ENCODE peak calls at places on chromosome 19, in seven cellular contexts. L is Caco-2, O is brain microvascular endothelial cell, B is cardiac muscle cell, H is A549, U is AG10803, E is fibroblast of lung. Y is an unnamed sample.

GRCh38 chr19:34995551-34995950 is 4.6 kb upstream of the GRAMD1A start:
- DNase-seq in L (peak; percentile 40), U (no peak), O (no peak), B (no peak), H (no peak), E (no peak), Y (no peak)

GRCh38 chr19:13597625-13598024 is 91.3 kb upstream of the CACNA1A start:
- DNase-seq in O (peak; percentile 45), B (peak; percentile 83), L (peak; percentile 60), U (peak; percentile 74), E (peak; percentile 77), H (peak; percentile 71), Y (no peak)

GRCh38 chr19:51317968-51318367 is 6.5 kb downstream of the IGLON5 start:
- DNase-seq in O (no peak), L (no peak), B (no peak), E (no peak), H (no peak), U (no peak), Y (no peak)

GRCh38 chr19:30593358-30593757 is 221.2 kb downstream of the ZNF536 start:
- DNase-seq in O (no peak), E (no peak), H (no peak), L (no peak), U (peak; percentile 1), B (no peak), Y (no peak)

GRCh38 chr19:1009043-1009975 is 9.1 kb downstream of the GRIN3B start:
- DNase-seq in E (peak; percentile 92), U (no peak), B (peak; percentile 76), H (no peak), L (no peak), O (no peak), Y (no peak)

GRCh38 chr19:8251025-8251472 is 41.9 kb downstream of the CERS4 start:
- DNase-seq in B (peak; percentile 58), E (peak; percentile 47), U (peak; percentile 11), O (no peak), H (no peak), L (no peak), Y (peak; percentile 17)

GRCh38 chr19:33340991-33341390 is 32.5 kb upstream of the CEBPG start:
- DNase-seq in U (no peak), L (no peak), H (no peak), E (no peak), O (no peak), B (no peak), Y (no peak)

GRCh38 chr19:8566855-8567254 is 10.4 kb downstream of the MYO1F start:
- DNase-seq in O (no peak), B (peak; percentile 41), H (no peak), U (peak; percentile 57), L (no peak), E (no peak), Y (no peak)

GRCh38 chr19:33859016-33859415 is 62.3 kb downstream of the KCTD15 start:
- DNase-seq in H (no peak), B (no peak), U (no peak), O (no peak), E (no peak), L (no peak), Y (no peak)

GRCh38 chr19:58519087-58519354 is 589 bp downstream of the ZBTB45 start:
- DNase-seq in E (peak; percentile 79), L (peak; percentile 84), H (peak; percentile 91), B (peak; percentile 82), U (peak; percentile 73), O (peak; percentile 65), Y (peak; percentile 42)

GRCh38 chr19:58516964-58517833 is 2.4 kb downstream of the ZBTB45 start:
- DNase-seq in O (no peak), H (no peak), B (no peak), E (no peak), U (no peak), L (no peak), Y (no peak)

GRCh38 chr19:58520257-58520599 is 618 bp upstream of the ZBTB45 start:
- DNase-seq in U (no peak), L (no peak), H (no peak), E (no peak), B (no peak), O (no peak), Y (no peak)

GRCh38 chr19:58519355-58520256 is at the start of gene ZBTB45:
- DNase-seq in U (peak; percentile 97), L (peak; percentile 94), B (peak; percentile 98), O (peak; percentile 93), H (peak; percentile 90), E (peak; percentile 98), Y (peak; percentile 83)

DNA sequence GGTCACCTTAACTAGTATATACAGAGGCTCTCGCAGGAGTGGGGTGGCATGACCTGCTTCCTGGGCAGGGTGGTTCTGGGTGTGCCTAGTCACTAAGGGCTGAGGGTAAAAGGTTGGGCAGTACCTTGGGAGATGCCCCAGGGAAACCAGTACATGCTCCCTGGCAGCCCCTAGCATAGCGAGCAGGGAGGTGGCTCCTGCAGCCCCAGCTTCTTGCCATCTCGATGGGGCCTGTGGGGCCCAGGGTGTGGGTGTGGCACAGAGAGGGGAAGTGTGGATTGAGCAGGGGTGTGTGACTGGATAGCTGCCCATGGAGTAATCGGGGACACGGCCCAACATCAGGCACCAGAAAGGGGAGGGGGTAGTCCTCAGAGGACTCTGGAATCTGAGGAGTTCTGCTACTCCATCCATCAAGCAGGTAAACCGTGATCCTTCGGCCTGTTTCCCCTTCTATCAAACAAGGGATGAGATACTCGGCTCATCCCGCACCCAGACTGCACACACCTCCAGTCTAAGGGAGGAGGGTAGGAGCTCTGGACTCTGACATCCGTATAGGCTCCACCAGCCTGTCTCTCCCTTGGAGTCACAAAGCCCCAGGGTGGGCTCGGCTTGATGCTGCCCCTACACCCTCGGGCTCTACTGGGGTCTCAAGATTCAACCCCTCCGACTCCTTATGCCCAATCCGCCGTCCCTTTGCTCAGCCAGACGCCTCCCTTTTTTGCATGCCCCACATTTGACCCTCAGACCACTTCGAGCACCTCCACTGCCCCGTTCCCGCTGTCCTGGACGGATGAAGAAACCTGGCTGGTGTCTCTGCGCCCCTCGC is 1.1 kb downstream of the ZBTB45 start:
- DNase-seq in U (no peak), E (no peak), L (no peak), B (no peak), O (no peak), H (no peak), Y (no peak)
- TF ChIP-seq CTCF in U (no peak), E (no peak), L (no peak), B (no peak), O (no peak), H (no peak), Y (no peak)

DNA sequence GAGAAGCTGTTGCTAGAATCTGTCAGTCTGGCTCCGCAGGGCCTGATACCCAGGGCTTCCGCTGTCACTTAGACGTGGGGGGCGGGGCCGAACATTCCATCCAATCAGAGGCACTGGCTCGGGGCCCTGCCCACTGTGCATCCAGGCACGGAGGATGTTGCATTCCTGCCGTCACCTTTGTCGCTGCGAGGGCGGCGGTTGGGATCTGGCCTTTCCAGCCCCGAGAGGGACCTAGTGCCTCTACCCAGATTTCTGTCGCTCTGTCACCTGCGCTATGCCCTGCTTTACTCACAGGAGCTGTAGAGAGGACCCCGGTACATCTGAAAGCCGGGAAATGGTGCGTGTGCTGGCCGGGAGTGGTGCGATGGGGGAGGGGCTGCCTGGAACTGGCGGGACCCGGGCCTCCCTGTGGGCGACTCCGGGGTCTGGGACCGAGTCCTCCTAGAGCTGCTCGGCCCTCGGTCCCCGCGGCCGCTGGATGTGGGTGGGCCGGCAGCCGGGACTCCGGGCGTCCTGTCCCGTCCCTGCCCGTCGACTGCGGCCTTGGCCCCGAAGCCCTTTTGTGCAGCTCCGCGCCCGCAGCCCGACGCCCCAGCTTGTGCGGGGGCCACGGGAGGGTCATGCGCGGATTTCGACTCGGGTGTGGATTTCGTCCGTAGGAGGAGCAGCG is at the start of gene ZNF439:
- DNase-seq in U (peak; percentile 72), O (peak; percentile 67), H (no peak), E (peak; percentile 72), B (peak; percentile 83), L (peak; percentile 83), Y (peak; percentile 23)
- H3K4me3 ChIP-seq in U (peak within 1 kb of the TSS; percentile 81), O (peak within 1 kb of the TSS; percentile 67), H (no peak within 1 kb of the TSS), E (peak within 1 kb of the TSS; percentile 69), B (peak within 1 kb of the TSS; percentile 21), L (peak within 1 kb of the TSS; percentile 57), Y (peak within 1 kb of the TSS; percentile 62)

GRCh38 chr19:52590728-52591127 is 20.6 kb downstream of the ZNF701 start:
- DNase-seq in L (no peak), B (no peak), E (no peak), U (no peak), O (no peak), H (no peak), Y (no peak)
- TF ChIP-seq CTCF in L (no peak), B (no peak), E (no peak), U (no peak), O (no peak), H (no peak), Y (no peak)

DNA sequence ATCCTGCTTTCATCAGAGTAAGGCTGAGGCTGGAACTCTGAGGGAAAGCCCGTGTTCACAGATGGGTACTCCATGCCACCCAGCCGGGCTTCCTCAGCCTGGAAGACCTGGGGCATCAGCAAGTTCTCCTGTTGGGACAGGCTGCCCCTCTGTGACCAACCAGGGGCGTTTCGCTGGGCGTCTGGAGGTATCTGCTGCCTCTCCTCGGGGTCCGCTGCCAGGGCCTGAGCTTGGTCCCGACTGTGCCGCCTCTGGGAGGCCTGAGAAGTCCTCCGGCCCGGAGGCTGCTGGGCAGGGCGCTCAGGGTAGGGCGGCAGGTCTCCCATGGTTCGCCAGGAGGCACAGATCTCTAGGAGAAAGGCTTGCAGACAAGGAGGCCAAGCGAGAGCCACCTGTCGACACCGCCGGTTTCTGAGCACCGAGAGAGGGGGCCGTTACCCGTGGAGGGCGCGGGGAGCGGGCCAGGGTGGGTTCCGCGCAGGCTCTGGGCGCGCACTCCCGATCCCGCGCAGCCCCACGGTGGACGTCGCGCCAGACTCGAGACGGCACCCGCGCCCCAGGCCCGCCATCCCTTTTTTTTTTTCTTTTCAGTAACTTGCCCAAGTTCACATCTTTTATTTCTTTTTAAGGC is at the start of gene RSPH6A:
- DNase-seq in U (no peak), L (no peak), B (no peak), O (no peak), E (no peak), H (no peak), Y (no peak)
- H3K4me3 ChIP-seq in U (no peak within 1 kb of the TSS), L (no peak within 1 kb of the TSS), B (peak within 1 kb of the TSS; percentile 54), O (peak within 1 kb of the TSS; percentile 37), E (no peak within 1 kb of the TSS), H (no peak within 1 kb of the TSS), Y (peak within 1 kb of the TSS; percentile 42)

GRCh38 chr19:29062486-29063435 is 150.2 kb downstream of the UQCRFS1 start:
- DNase-seq in O (no peak), L (no peak), E (no peak), U (no peak), H (no peak), B (no peak), Y (no peak)

DNA sequence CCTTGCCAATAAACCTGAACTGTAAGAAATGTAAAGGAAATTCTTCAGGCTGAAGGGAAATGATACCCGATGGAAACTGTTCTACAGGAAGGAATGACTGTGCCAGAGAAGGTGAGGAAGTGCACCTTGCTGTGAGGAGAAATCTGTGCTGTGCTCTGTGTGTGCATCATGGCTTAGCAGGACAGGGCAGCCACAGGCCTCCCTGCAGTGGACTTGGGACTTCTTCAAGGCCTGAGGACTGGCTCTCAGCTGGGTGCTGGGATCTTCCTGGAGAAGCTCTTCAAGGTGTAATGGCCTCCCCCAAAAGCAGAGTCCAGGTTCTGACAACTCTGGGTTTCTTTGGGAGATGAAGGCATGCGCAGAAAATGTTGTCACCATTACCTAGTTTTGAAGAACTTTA is 145.1 kb downstream of the UQCRFS1 start:
- DNase-seq in H (no peak), U (no peak), B (no peak), O (no peak), L (no peak), E (no peak), Y (no peak)
- TF ChIP-seq CTCF in H (no peak), U (no peak), B (no peak), O (no peak), L (no peak), E (no peak), Y (no peak)

GRCh38 chr19:58514564-58515020 is 2.8 kb upstream of the SLC27A5 start:
- DNase-seq in E (no peak), B (no peak), L (no peak), U (no peak), O (no peak), H (no peak), Y (no peak)
- H3K4me3 ChIP-seq in E (peak overlapping the region; percentile 41), B (peak overlapping the region; percentile 36), L (peak overlapping the region; percentile 2), U (peak overlapping the region; percentile 56), O (peak overlapping the region; percentile 56), H (peak overlapping the region; percentile 44), Y (peak overlapping the region; percentile 51)